ENCODE peak calls at places on chromosomes 2 and 18, in ten cellular contexts. O, S, N, D, A, J, G, C, M and Y are unnamed samples.

GRCh38 chr18:62881509-62882016 is 166.2 kb downstream of the PHLPP1 start:
- DNase-seq in O (peak), S (no peak), N (peak), D (no peak), A (peak), J (no peak), G (peak), C (peak), M (no peak), Y (peak)

GRCh38 chr2:40113272-40113671 is 334.2 kb upstream of the THUMPD2 start:
- DNase-seq in O (peak), S (no peak), N (no peak), D (no peak), A (no peak), J (no peak), G (no peak), C (no peak), M (no peak), Y (no peak)

GRCh38 chr2:28359222-28360065 is 33.2 kb upstream of the FOSL2 start:
- DNase-seq in O (peak), S (no peak), N (no peak), D (peak), A (peak), J (peak), G (no peak), C (no peak), M (no peak), Y (no peak)

GRCh38 chr18:42137671-42138375 is 182.8 kb downstream of the PIK3C3 start:
- DNase-seq in O (no peak), S (no peak), N (no peak), D (no peak), A (no peak), J (no peak), G (no peak), C (no peak), M (no peak), Y (no peak)

GRCh38 chr18:79197531-79197930 is 128.3 kb downstream of the ATP9B start:
- DNase-seq in O (no peak), S (no peak), N (no peak), D (no peak), A (no peak), J (no peak), G (no peak), C (no peak), M (no peak), Y (no peak)

GRCh38 chr2:72185166-72185565 is 37.5 kb upstream of the CYP26B1 start:
- DNase-seq in O (no peak), S (no peak), N (no peak), D (no peak), A (no peak), J (no peak), G (no peak), C (no peak), M (no peak), Y (no peak)

GRCh38 chr2:101251844-101252407 is 760 bp upstream of the CNOT11 start:
- DNase-seq in O (no peak), S (peak), N (no peak), D (no peak), A (no peak), J (peak), G (peak), C (no peak), M (no peak), Y (peak)

GRCh38 chr18:58417752-58418151 is 211.1 kb downstream of the ALPK2 start:
- DNase-seq in O (peak), S (no peak), N (no peak), D (no peak), A (peak), J (no peak), G (peak), C (no peak), M (no peak), Y (no peak)

GRCh38 chr2:19488009-19488691 is 129.7 kb upstream of the OSR1 start:
- DNase-seq in O (peak), S (no peak), N (no peak), D (no peak), A (peak), J (no peak), G (peak), C (peak), M (no peak), Y (peak)

GRCh38 chr18:55142413-55142812 is 183.2 kb upstream of the CCDC68 start:
- DNase-seq in O (no peak), S (no peak), N (no peak), D (no peak), A (no peak), J (no peak), G (no peak), C (peak), M (no peak), Y (no peak)

GRCh38 chr2:53905396-53905795 is 45.6 kb upstream of the GPR75 start:
- DNase-seq in O (no peak), S (no peak), N (no peak), D (no peak), A (no peak), J (no peak), G (no peak), C (no peak), M (no peak), Y (no peak)

GRCh38 chr2:74502147-74502719 is 2.8 kb upstream of the LBX2 start:
- DNase-seq in O (no peak), S (peak), N (no peak), D (peak), A (peak), J (no peak), G (no peak), C (no peak), M (peak), Y (no peak)

GRCh38 chr2:8030694-8031303 is 651.1 kb upstream of the ID2 start:
- DNase-seq in O (no peak), S (no peak), N (no peak), D (no peak), A (no peak), J (no peak), G (no peak), C (no peak), M (no peak), Y (no peak)

GRCh38 chr2:175445276-175445675 is 263.8 kb upstream of the ATP5MC3 start:
- DNase-seq in O (no peak), S (no peak), N (no peak), D (no peak), A (no peak), J (no peak), G (no peak), C (no peak), M (no peak), Y (no peak)

GRCh38 chr2:217918220-217919024 is 84.4 kb downstream of the TNS1 start:
- DNase-seq in O (peak), S (peak), N (no peak), D (no peak), A (peak), J (no peak), G (no peak), C (no peak), M (no peak), Y (peak)